ENCODE peak calls at places on chromosomes 13 and 19, in seven cellular contexts. S is H9, G is mesendoderm, D is IMR-90, X is neuronal stem cell, A is mesenchymal stem cell, E is H1. N is an unnamed sample.

GRCh38 chr13:37491661-37492060 is 106.9 kb downstream of the POSTN start:
- DNase-seq in S (no peak), A (no peak), D (no peak), G (no peak), E (no peak), X (no peak), N (no peak)

GRCh38 chr13:78595458-78595818 is 7.9 kb downstream of the POU4F1 start:
- DNase-seq in S (no peak), A (no peak), E (no peak), X (no peak), D (no peak), G (peak), N (no peak)

GRCh38 chr19:8305798-8306197 is 2.4 kb downstream of the CD320 start:
- DNase-seq in X (no peak), E (no peak), D (no peak), S (no peak), A (no peak), G (no peak), N (no peak)

GRCh38 chr19:47644743-47645499 is 36.0 kb downstream of the BICRA start:
- DNase-seq in X (no peak), A (no peak), S (no peak), D (no peak), E (no peak), G (no peak), N (peak)

GRCh38 chr19:42487025-42487797 is 41.1 kb downstream of the CEACAM1 start:
- DNase-seq in A (no peak), X (no peak), S (no peak), D (no peak), E (no peak), G (peak), N (peak)

GRCh38 chr19:47124937-47125668 is 5.5 kb upstream of the SAE1 start:
- DNase-seq in A (peak), E (no peak), S (peak), X (peak), D (peak), G (peak), N (peak)

GRCh38 chr19:33235996-33236350 is 10.3 kb upstream of the SLC7A10 start:
- DNase-seq in D (no peak), A (no peak), G (no peak), E (no peak), S (no peak), X (no peak), N (no peak)

GRCh38 chr13:47310376-47310775 is 413.5 kb upstream of the HTR2A start:
- DNase-seq in G (peak), A (no peak), S (no peak), E (no peak), D (no peak), X (no peak), N (no peak)

GRCh38 chr13:112320303-112320702 is 55.9 kb upstream of the SPACA7 start:
- DNase-seq in X (no peak), G (no peak), D (no peak), E (no peak), A (no peak), S (no peak), N (no peak)

GRCh38 chr19:15374796-15375440 is 4.7 kb downstream of the AKAP8 start:
- DNase-seq in E (no peak), A (no peak), D (no peak), S (no peak), X (no peak), G (no peak), N (no peak)

GRCh38 chr13:46124967-46125933 is 20.4 kb upstream of the CPB2 start:
- DNase-seq in X (no peak), A (peak), G (no peak), S (no peak), E (no peak), D (no peak), N (peak)

GRCh38 chr19:1167687-1168561 is 6.1 kb downstream of the SBNO2 start:
- DNase-seq in S (no peak), D (no peak), G (no peak), E (no peak), X (no peak), A (no peak), N (no peak)

GRCh38 chr19:8517551-8518442 is 3.8 kb upstream of the ZNF414 start:
- DNase-seq in D (no peak), S (no peak), G (peak), E (no peak), X (no peak), A (peak), N (peak)

GRCh38 chr13:99984463-99985242 is 3.1 kb downstream of the ZIC2 start:
- DNase-seq in E (peak), X (no peak), D (no peak), A (no peak), G (peak), S (peak), N (no peak)

GRCh38 chr19:4557186-4557970 is 2.1 kb downstream of the SEMA6B start:
- DNase-seq in E (peak), X (no peak), A (no peak), G (peak), S (peak), D (no peak), N (peak)

GRCh38 chr13:66618702-66619101 is 611.4 kb downstream of the PCDH9 start:
- DNase-seq in A (peak), X (no peak), D (peak), E (no peak), G (peak), S (no peak), N (no peak)

GRCh38 chr13:98890186-98890585 is 87.7 kb downstream of the DOCK9 start:
- DNase-seq in X (no peak), S (no peak), G (no peak), E (no peak), D (peak), A (peak), N (peak)

GRCh38 chr19:29380581-29380980 is 145.2 kb upstream of the VSTM2B start:
- DNase-seq in A (no peak), G (no peak), D (no peak), X (no peak), S (peak), E (no peak), N (no peak)

GRCh38 chr19:12482505-12482886 is 2.1 kb downstream of the ZNF709 start:
- DNase-seq in D (no peak), S (no peak), E (no peak), X (no peak), G (no peak), A (peak), N (no peak)

GRCh38 chr19:33414667-33415605 is 41.4 kb downstream of the CEBPG start:
- DNase-seq in A (no peak), X (no peak), E (no peak), S (no peak), G (no peak), D (no peak), N (no peak)

GRCh38 chr19:53912653-53913052 is 3.6 kb downstream of the CACNG7 start:
- DNase-seq in S (peak), E (peak), G (peak), X (no peak), A (no peak), D (no peak), N (no peak)

GRCh38 chr13:33193428-33193974 is 92.1 kb downstream of the STARD13 start:
- DNase-seq in G (peak), E (no peak), S (no peak), A (no peak), D (no peak), X (peak), N (no peak)

GRCh38 chr19:20423381-20424207 is 142.0 kb downstream of the ZNF737 start:
- DNase-seq in S (peak), A (peak), X (peak), D (peak), E (peak), G (peak), N (peak)

GRCh38 chr19:34364830-34365462 is at the start of gene GPI:
- DNase-seq in X (no peak), E (peak), G (peak), S (peak), D (peak), A (peak), N (no peak)

GRCh38 chr19:45889210-45889885 is 3.4 kb upstream of the IRF2BP1 start:
- DNase-seq in G (no peak), D (no peak), A (no peak), E (no peak), S (no peak), X (no peak), N (no peak)

GRCh38 chr19:36008336-36008978 is at the start of gene SYNE4:
- DNase-seq in A (no peak), E (peak), G (peak), D (no peak), S (peak), X (no peak), N (peak)

GRCh38 chr19:17125052-17125727 is 49.6 kb downstream of the MYO9B start:
- DNase-seq in E (no peak), D (peak), S (no peak), G (no peak), A (no peak), X (no peak), N (no peak)

GRCh38 chr19:2039959-2040646 is 10.9 kb downstream of the MKNK2 start:
- DNase-seq in S (no peak), D (no peak), X (no peak), G (no peak), A (no peak), E (no peak), N (no peak)

GRCh38 chr19:50569938-50570540 is 1.8 kb upstream of the LRRC4B start:
- DNase-seq in G (no peak), D (no peak), S (no peak), A (no peak), X (no peak), E (no peak), N (no peak)

GRCh38 chr19:50568321-50569022 is at the start of gene LRRC4B:
- DNase-seq in E (peak), S (peak), D (no peak), A (no peak), X (no peak), G (peak), N (no peak)

GRCh38 chr19:50569023-50569697 is 925 bp upstream of the LRRC4B start:
- DNase-seq in E (peak), G (no peak), X (no peak), D (no peak), S (no peak), A (no peak), N (no peak)

GRCh38 chr19:50570997-50571396 is 2.8 kb upstream of the LRRC4B start:
- DNase-seq in D (no peak), A (no peak), S (no peak), X (no peak), E (no peak), G (no peak), N (no peak)

DNA sequence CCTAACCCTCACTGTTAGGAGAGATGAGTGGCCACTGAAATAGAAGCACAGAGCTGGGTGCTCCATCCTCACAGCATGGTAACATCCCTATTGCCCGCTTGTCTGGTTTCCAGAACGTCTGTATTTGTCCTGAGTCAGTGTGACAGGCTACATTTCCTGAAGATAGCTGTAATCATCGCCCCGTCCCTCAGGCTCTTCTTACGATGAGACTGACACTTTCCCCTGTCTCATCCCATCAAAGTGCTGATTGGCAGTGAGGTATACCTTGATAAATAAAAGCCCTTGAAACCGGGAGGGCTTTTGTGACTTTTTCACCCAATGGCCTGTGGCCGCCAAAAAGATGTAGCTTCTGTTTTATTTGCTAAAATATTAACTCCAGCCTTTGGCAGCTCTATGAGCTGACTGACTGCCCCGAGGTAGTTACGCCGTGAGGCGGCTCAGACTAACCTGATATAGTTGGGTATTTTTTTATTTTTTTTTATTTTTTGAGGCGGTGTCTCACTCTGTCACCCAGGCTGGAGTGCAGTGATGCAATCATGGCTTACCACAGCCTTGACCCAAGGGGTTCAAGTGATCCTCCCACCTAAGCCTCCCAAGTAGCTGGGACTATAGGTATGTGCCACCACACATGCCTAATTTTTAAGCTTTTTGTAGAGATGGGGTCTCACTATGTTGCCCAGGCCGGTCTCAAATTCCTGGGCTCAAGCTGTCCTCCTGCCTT is 5.7 kb upstream of the LRRC4B start:
- DNase-seq in S (no peak), E (no peak), D (no peak), X (no peak), A (no peak), G (no peak), N (no peak)
- H2AK5ac ChIP-seq in S (no peak), E (no peak), D (no peak), X (no peak), A (no peak), G (no peak), N (no peak)

DNA sequence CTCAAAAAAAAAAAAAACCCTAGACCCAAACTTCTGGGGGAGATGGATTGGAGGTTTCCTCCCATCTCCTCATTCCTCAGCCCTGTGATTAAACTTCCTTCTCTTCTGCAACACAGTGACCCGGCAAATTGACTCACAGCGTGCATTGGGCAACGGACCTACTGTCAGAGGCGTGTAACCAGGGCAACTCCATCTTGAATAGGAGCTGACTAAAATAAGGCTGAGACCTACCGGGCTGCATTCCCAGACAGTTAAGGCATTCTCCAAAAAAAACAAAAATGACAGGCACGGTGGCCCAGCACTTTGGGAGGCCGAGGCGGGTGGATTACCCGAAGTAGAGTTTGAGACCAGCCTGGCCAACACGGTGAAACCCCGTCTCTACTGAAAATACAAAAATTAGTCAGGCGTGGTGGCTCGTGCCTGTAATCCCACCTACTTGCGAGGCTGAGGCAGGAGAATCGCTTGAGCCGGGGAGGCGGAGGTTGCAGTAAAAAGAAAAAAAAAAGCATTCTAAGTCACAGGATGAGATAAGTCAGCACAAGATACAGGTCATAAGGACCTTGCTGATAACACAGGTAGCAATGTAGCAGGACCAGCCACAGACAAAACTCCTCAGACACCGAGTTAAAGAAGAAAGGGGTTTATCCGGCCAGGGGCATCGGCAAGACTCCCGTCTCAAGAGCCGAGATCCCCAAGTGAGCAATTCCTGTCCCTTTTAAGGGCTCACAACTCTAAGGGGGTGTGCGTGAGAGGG is 5.4 kb upstream of the NLRP7 start:
- DNase-seq in G (peak), S (no peak), D (no peak), E (no peak), A (no peak), X (peak), N (peak)
- H2AK5ac ChIP-seq in G (no peak), S (no peak), D (no peak), E (no peak), A (no peak), X (no peak), N (peak)

DNA sequence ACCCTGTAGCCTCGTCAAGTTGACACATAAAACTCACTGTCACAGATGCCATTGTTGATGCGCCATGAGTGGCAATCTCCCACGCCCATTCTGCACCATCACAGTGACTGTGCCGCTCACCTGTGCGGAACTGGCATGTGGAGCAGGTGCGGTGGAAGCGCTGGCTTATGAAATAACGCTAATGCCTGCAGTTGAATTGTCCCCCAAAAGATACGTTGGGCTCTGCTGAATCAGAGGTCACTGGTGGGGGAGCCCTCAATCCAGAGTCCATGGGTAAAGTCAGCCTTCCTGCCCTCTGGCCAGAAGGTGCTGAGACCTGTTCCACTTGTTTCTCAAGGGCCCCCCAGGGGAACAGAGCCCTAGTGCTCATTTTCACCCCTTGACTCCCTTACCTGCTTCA is 2.9 kb upstream of the ARHGEF7 start:
- DNase-seq in A (no peak), G (no peak), D (no peak), X (no peak), S (no peak), E (no peak), N (no peak)
- H2AK5ac ChIP-seq in A (no peak), G (no peak), D (no peak), X (no peak), S (no peak), E (no peak), N (no peak)

DNA sequence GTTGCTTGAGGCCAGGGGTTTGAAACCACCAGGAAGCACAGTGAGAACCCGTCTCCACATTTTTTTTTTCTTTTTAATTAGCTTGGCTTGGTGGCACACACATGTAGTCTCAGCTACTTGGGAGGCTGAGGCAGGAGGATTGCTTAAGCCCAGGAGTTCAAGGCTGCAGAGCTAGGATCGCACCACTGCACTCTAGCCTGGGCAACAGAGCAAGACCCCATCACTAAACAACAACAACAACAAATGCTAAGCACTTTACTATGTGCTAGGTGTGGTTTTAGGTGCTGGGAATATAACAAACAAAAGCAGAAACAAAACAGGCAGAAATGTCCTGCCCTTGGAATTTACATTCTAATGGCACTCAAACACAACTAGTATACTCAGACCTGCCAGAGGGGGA is 51.3 kb downstream of the RYR1 start:
- DNase-seq in G (no peak), S (no peak), X (no peak), E (no peak), D (no peak), A (no peak), N (no peak)
- H2AK5ac ChIP-seq in G (no peak), S (no peak), X (no peak), E (no peak), D (no peak), A (no peak), N (no peak)

N was measured in trophoblast cell.